ENCODE peak calls at places on chromosomes 1 and 21, in four cellular contexts. A, J, S and D are unnamed samples. For H3K36me3, the result is how much of the 10 kb centered on the place peaks cover.

GRCh38 chr1:220791287-220791686 is 4.6 kb downstream of the MTARC1 start:
- DNase-seq in A (no peak), J (no peak), S (no peak), D (peak)

GRCh38 chr1:42784946-42785693 is at the start of gene TMEM269:
- DNase-seq in A (no peak), J (no peak), S (peak), D (peak)

GRCh38 chr1:21931171-21932093 is 5.7 kb downstream of the HSPG2 start:
- DNase-seq in A (peak), J (peak), S (peak), D (no peak)

GRCh38 chr1:39098569-39099250 is 72.6 kb downstream of the NDUFS5 start:
- DNase-seq in A (peak), J (peak), S (no peak), D (peak)

GRCh38 chr21:44898851-44899767 is 21.6 kb downstream of the ITGB2 start:
- DNase-seq in A (no peak), J (no peak), S (peak), D (no peak)

GRCh38 chr1:44783697-44784093 is 4.3 kb downstream of the BEST4 start:
- DNase-seq in A (no peak), J (no peak), S (no peak), D (no peak)

GRCh38 chr1:1967879-1968278 is 35.7 kb downstream of the CFAP74 start:
- DNase-seq in A (no peak), J (no peak), S (no peak), D (no peak)

GRCh38 chr1:68218485-68218884 is 13.8 kb downstream of the WLS start:
- DNase-seq in A (no peak), J (no peak), S (no peak), D (no peak)

GRCh38 chr1:175383239-175383638 is 190.7 kb upstream of the KIAA0040 start:
- DNase-seq in A (no peak), J (no peak), S (no peak), D (no peak)

GRCh38 chr1:248853668-248854375 is 5.1 kb downstream of the ZNF692 start:
- DNase-seq in A (no peak), J (no peak), S (no peak), D (no peak)

GRCh38 chr1:200038987-200039848 is 11.7 kb downstream of the NR5A2 start:
- DNase-seq in A (no peak), J (no peak), S (peak), D (peak)

GRCh38 chr1:198018529-198018928 is 101.4 kb downstream of the LHX9 start:
- DNase-seq in A (no peak), J (peak), S (no peak), D (no peak)

GRCh38 chr1:112558634-112559033 is 49.9 kb downstream of the WNT2B start:
- DNase-seq in A (no peak), J (no peak), S (no peak), D (no peak)

GRCh38 chr1:228374711-228375577 is 31.7 kb downstream of the TRIM11 start:
- DNase-seq in A (peak), J (peak), S (peak), D (peak)

GRCh38 chr1:236143104-236143948 is 987 bp downstream of the GPR137B start:
- DNase-seq in A (no peak), J (peak), S (no peak), D (peak)

GRCh38 chr1:153525088-153525713 is 10.6 kb downstream of the S100A6 start:
- DNase-seq in A (peak), J (no peak), S (no peak), D (no peak)

GRCh38 chr1:199490804-199491527 is 536.5 kb upstream of the NR5A2 start:
- DNase-seq in A (no peak), J (peak), S (no peak), D (no peak)

GRCh38 chr1:235442788-235443429 is 61.3 kb downstream of the B3GALNT2 start:
- DNase-seq in A (no peak), J (peak), S (no peak), D (no peak)

GRCh38 chr1:109274533-109275476 is 8.1 kb downstream of the PSRC1 start:
- DNase-seq in A (peak), J (no peak), S (peak), D (no peak)

GRCh38 chr1:29426701-29427279 is 190.5 kb downstream of the PTPRU start:
- DNase-seq in A (no peak), J (no peak), S (no peak), D (no peak)

GRCh38 chr21:41777934-41778815 is 11.3 kb upstream of the RIPK4 start:
- DNase-seq in A (peak), J (peak), S (peak), D (peak)

GRCh38 chr1:207032528-207033017 is at the start of gene C1orf116:
- DNase-seq in A (no peak), J (no peak), S (no peak), D (no peak)

GRCh38 chr1:209756608-209757445 is 974 bp downstream of the TRAF3IP3 start:
- DNase-seq in A (no peak), J (no peak), S (peak), D (no peak)

GRCh38 chr1:32055426-32055825 is 17.3 kb upstream of the TMEM39B start:
- DNase-seq in A (no peak), J (no peak), S (no peak), D (no peak)

GRCh38 chr1:201381130-201381529 is 3.6 kb upstream of the TNNT2 start:
- DNase-seq in A (no peak), J (no peak), S (peak), D (no peak)

GRCh38 chr1:7374761-7375160 is 396.3 kb upstream of the VAMP3 start:
- DNase-seq in A (no peak), J (no peak), S (no peak), D (no peak)

GRCh38 chr1:166165661-166166399 is 971 bp downstream of the FAM78B start:
- DNase-seq in A (no peak), J (no peak), S (peak), D (no peak)

GRCh38 chr21:42063578-42064521 is 7.3 kb upstream of the UMODL1 start:
- DNase-seq in A (no peak), J (no peak), S (peak), D (no peak)

GRCh38 chr21:35444391-35444790 is 395.3 kb upstream of the RUNX1 start:
- DNase-seq in A (no peak), J (no peak), S (no peak), D (no peak)

GRCh38 chr1:93661829-93662474 is 19.7 kb downstream of the BCAR3 start:
- DNase-seq in A (no peak), J (peak), S (no peak), D (no peak)

GRCh38 chr1:24157921-24158481 is 15.1 kb upstream of the IL22RA1 start:
- DNase-seq in A (no peak), J (no peak), S (no peak), D (no peak)

GRCh38 chr1:205907794-205908193 is 35.5 kb downstream of the SLC26A9 start:
- DNase-seq in A (no peak), J (peak), S (no peak), D (no peak)

GRCh38 chr1:32977546-32978087 is 13.0 kb upstream of the RNF19B start:
- DNase-seq in A (no peak), J (no peak), S (no peak), D (no peak)

GRCh38 chr21:43573921-43574320 is 85.4 kb downstream of the HSF2BP start:
- DNase-seq in A (no peak), J (no peak), S (no peak), D (no peak)

GRCh38 chr1:94600556-94600955 is 59.0 kb upstream of the F3 start:
- DNase-seq in A (no peak), J (no peak), S (no peak), D (no peak)

GRCh38 chr1:27970401-27970800 is 10.6 kb downstream of the XKR8 start:
- DNase-seq in A (peak), J (peak), S (no peak), D (no peak)

GRCh38 chr1:36067871-36068270 is 16.0 kb upstream of the TEKT2 start:
- DNase-seq in A (no peak), J (no peak), S (no peak), D (no peak)

GRCh38 chr1:84690397-84691138 is at the start of gene SSX2IP:
- DNase-seq in A (peak), J (peak), S (peak), D (peak)

GRCh38 chr21:31909153-31909771 is 36.4 kb downstream of the HUNK start:
- DNase-seq in A (no peak), J (no peak), S (no peak), D (no peak)

GRCh38 chr1:2212542-2213491 is 15.3 kb upstream of the SKI start:
- DNase-seq in A (peak), J (peak), S (peak), D (peak)

DNA sequence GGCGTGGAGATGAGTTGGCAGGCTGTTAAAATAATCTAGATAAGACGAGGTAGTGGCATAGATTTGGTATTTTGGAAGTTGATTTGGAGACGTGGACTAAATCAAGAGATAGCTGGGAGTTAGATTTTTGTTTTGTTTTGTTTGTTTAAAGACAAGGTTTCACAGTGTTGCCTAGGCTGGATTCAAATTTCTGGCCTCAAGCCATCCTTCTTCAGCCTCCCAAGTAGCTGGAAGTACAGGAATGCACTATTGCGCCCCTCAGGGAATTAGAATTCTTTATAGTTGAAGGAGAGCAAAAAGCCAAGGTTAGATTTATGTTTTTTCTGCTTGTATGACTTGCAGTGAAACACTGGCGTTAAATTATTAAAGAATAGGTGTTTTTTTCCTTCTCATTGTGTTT is 22.3 kb upstream of the SNRPE start:
- DNase-seq in A (no peak), J (peak), S (no peak), D (no peak)
- H3K36me3 ChIP-seq in A (under half), J (half or more), S (under half), D (half or more)

DNA sequence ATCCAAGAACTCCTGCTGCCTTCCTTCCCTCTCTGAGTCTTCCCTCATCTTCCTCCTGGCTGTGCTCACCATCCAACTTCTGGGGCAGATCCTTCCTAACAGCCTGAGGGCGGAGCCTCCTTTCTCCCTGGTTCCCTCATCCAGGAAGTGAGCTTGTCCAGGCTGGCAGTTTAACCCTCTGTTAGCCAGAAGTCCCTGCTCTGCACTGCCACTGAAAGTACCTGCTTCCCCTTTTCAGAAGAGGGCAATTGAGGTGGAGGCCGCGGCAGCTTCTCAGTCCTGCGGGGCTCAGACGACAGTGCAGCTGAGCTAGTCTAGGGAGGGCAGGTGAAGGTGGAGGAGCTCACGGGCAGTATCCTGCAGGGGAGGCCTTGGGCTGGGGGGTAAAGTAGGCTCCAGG is 149.1 kb downstream of the FCRL5 start:
- DNase-seq in A (no peak), J (no peak), S (no peak), D (no peak)
- H3K36me3 ChIP-seq in A (under half), J (under half), S (under half), D (under half)

GRCh38 chr1:160328171-160328570 is 14.9 kb downstream of the COPA start:
- DNase-seq in A (no peak), J (no peak), S (no peak), D (no peak)
- H3K36me3 ChIP-seq in A (under half), J (half or more), S (under half), D (half or more)

DNA sequence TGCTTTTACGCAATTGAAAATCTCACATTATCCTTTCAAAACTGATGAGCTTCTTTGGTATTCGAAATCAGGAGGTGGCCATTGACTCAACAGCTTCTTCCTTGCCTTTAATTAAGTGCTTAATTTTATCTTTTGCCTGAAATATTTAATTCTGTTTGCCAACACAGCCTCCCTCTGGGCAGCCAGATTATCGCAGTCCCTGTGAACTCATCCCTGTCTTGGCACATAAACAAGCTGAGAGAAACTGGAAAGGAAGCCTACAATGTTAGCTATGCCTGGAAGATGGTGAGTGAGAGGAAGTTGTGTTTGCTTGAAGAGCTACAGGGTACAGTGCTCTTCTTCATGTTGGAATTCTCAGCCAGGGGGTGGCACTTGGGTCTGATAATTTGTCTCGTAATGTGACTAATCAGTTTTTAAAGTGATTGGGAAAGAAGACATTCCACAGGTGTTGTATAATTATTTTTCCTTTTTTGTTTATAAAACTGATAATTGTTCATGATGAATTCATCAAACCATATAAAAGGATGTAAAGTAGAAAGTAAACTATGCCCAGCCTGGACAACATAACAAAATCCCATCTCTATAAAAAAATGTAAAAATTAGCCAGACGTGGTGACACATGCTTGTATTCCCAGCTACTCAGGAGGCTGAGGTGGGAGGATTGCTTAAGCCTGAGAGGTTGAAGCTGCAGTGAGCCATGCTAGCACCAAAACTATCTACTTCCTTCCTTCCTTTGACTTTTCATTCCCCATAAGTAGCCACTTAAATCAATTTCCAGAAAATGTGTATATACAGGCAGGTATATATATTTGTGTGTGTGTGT is 90.1 kb upstream of the RAVER2 start:
- DNase-seq in A (peak), J (no peak), S (no peak), D (no peak)
- H3K36me3 ChIP-seq in A (under half), J (under half), S (under half), D (under half)

GRCh38 chr1:161342186-161342585 is 25.5 kb downstream of the CFAP126 start:
- DNase-seq in A (no peak), J (no peak), S (no peak), D (no peak)
- H3K36me3 ChIP-seq in A (under half), J (under half), S (under half), D (under half)

GRCh38 chr1:224312025-224312424 is 17.9 kb downstream of the NVL start:
- DNase-seq in A (no peak), J (no peak), S (no peak), D (no peak)
- H3K36me3 ChIP-seq in A (under half), J (under half), S (under half), D (under half)

GRCh38 chr1:185157599-185158469 is 867 bp downstream of the SWT1 start:
- DNase-seq in A (no peak), J (no peak), S (no peak), D (peak)

GRCh38 chr1:185158806-185159205 is 1.8 kb downstream of the SWT1 start:
- DNase-seq in A (no peak), J (no peak), S (no peak), D (no peak)

GRCh38 chr1:185156854-185157598 is at the start of the genes SWT1 and TRMT1L:
- DNase-seq in A (peak), J (peak), S (peak), D (peak)

GRCh38 chr1:185162491-185162890 is 5.5 kb downstream of the SWT1 start:
- DNase-seq in A (no peak), J (no peak), S (no peak), D (no peak)

DNA sequence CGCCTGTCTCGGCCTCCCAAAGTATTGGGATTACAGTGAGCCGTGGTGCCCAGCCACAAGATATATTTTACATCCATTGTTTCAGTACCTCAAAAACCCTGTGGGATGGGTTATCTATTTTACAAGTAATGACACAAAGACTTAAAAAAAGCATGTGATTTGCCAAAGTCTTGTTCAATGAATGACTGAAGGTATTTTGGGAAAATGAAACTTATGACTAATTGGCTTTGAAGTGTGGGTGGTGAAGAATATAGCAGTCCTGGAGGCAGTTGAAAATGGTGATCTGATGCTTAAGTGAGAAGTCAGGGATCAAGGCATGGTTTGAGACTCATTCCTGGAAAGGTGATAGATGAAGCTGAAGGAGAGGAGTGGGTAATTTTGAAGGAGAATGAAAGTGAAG is 3.0 kb downstream of the SWT1 start:
- DNase-seq in A (no peak), J (no peak), S (no peak), D (no peak)
- H3K36me3 ChIP-seq in A (under half), J (under half), S (under half), D (under half)

GRCh38 chr1:155966135-155966534 is 12.2 kb downstream of the ARHGEF2 start:
- DNase-seq in A (no peak), J (no peak), S (no peak), D (no peak)
- H3K36me3 ChIP-seq in A (under half), J (half or more), S (under half), D (under half)

GRCh38 chr1:8866792-8867415 is 11.6 kb downstream of the ENO1 start:
- DNase-seq in A (no peak), J (no peak), S (no peak), D (no peak)
- H3K36me3 ChIP-seq in A (under half), J (half or more), S (under half), D (half or more)

DNA sequence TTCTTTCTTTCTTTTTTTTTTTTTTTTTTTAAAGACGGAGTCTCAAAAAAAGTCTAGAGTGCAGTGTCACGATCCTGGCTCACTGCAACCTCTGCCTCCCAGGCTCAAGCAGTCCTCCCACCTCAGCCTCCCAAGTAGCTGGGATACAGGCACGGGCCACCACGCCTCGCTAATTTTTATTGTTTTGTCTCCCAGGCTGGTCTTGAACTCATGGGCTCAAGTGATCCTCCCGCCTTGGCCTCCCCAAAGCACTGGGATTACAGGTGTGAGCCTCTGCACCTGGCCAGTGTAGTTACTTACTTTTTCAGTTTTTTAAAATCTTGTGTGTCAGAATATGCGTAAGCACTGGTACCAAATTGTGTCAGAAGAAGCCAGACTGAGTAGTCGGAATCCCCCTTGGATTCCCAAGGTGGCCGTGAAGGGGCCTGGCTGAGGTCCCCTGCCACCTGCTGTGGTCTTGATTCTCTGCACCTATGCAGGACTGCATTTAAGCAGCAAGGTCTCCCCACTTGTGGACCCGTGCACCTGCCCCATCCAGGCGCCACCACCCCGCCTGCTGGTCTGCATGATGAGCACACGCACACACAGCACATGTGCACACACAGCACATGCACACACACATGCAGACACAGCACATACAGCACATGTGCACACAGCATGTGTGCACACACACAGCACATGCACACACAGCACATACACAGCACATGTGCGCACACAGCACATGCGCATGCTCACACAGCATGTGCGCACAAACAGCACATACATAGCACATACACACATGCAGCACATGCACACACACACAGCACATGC is 47.5 kb downstream of the PCNT start:
- DNase-seq in A (no peak), J (no peak), S (peak), D (no peak)
- H3K36me3 ChIP-seq in A (under half), J (under half), S (under half), D (under half)